ENCODE peak calls at places on chromosome 1, in ten cellular contexts. R, Q, M, F, E, A, D, B, J and L are unnamed samples.

GRCh38 chr1:77283701-77284425 is 2.0 kb downstream of the AK5 start:
- DNase-seq in R (no peak), Q (no peak), M (no peak), F (peak; percentile 12), E (no peak), A (no peak), D (no peak), B (no peak), J (no peak), L (peak; percentile 10)

GRCh38 chr1:163104405-163105099 is 35.4 kb downstream of the RGS4 start:
- DNase-seq in R (no peak), Q (no peak), M (no peak), F (no peak), E (no peak), A (no peak), D (no peak), B (no peak), J (no peak), L (no peak)

GRCh38 chr1:160061376-160062100 is 8.4 kb downstream of the KCNJ10 start:
- DNase-seq in R (peak; percentile 70), Q (no peak), M (no peak), F (no peak), E (no peak), A (no peak), D (no peak), B (peak; percentile 23), J (no peak), L (no peak)

GRCh38 chr1:54976747-54977146 is 3.7 kb upstream of the TMEM61 start:
- DNase-seq in R (no peak), Q (no peak), M (no peak), F (no peak), E (no peak), A (no peak), D (no peak), B (no peak), J (no peak), L (no peak)

GRCh38 chr1:240385551-240385950 is 226.4 kb downstream of the GREM2 start:
- DNase-seq in R (no peak), Q (no peak), M (no peak), F (no peak), E (no peak), A (no peak), D (no peak), B (no peak), J (no peak), L (no peak)

GRCh38 chr1:23376890-23377811 is 7.5 kb upstream of the ZNF436 start:
- DNase-seq in R (peak; percentile 67), Q (peak; percentile 88), M (peak; percentile 48), F (peak; percentile 67), E (peak; percentile 54), A (no peak), D (no peak), B (peak; percentile 46), J (no peak), L (no peak)

GRCh38 chr1:25896266-25896665 is 10.0 kb downstream of the STMN1 start:
- DNase-seq in R (no peak), Q (peak; percentile 51), M (no peak), F (peak; percentile 47), E (no peak), A (no peak), D (no peak), B (no peak), J (no peak), L (no peak)

GRCh38 chr1:86207323-86207722 is 50.8 kb upstream of the COL24A1 start:
- DNase-seq in R (no peak), Q (no peak), M (no peak), F (peak; percentile 8), E (no peak), A (no peak), D (no peak), B (no peak), J (no peak), L (no peak)

GRCh38 chr1:1155258-1155657 is 18.4 kb upstream of the TTLL10 start:
- DNase-seq in R (no peak), Q (no peak), M (no peak), F (no peak), E (no peak), A (no peak), D (no peak), B (no peak), J (no peak), L (no peak)

GRCh38 chr1:163528710-163529348 is 207.1 kb downstream of the NUF2 start:
- DNase-seq in R (no peak), Q (no peak), M (peak; percentile 16), F (peak; percentile 48), E (peak; percentile 13), A (no peak), D (no peak), B (peak; percentile 37), J (peak; percentile 21), L (no peak)

DNA sequence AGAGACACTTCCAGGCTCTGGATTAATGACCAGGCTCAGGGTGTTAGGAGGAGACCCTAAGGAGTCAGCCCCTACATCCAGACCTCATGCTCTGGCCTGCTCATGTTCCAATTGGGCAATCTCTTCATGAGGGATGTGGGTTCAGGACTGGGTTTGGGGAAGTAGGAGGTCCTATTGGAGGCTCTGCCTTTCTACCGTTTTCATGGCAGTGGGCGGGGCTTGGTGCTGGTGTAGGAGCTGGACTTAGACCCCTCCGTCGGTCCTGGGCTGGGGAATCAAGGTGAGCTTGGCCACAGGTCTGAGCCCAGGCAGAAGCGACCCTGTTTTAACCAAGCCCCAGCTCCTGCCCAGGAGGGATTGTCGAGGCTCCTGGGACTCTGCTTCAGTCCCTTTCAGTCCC is 123.4 kb downstream of the PRDM16 start:
- DNase-seq in R (no peak), Q (no peak), M (peak; percentile 34), F (no peak), E (no peak), A (no peak), D (no peak), B (no peak), J (no peak), L (no peak)
- TF ChIP-seq POLR2AphosphoS5 in R (no peak), Q (no peak), M (no peak), F (no peak), E (no peak), A (no peak), D (no peak), B (no peak), J (no peak), L (no peak)

DNA sequence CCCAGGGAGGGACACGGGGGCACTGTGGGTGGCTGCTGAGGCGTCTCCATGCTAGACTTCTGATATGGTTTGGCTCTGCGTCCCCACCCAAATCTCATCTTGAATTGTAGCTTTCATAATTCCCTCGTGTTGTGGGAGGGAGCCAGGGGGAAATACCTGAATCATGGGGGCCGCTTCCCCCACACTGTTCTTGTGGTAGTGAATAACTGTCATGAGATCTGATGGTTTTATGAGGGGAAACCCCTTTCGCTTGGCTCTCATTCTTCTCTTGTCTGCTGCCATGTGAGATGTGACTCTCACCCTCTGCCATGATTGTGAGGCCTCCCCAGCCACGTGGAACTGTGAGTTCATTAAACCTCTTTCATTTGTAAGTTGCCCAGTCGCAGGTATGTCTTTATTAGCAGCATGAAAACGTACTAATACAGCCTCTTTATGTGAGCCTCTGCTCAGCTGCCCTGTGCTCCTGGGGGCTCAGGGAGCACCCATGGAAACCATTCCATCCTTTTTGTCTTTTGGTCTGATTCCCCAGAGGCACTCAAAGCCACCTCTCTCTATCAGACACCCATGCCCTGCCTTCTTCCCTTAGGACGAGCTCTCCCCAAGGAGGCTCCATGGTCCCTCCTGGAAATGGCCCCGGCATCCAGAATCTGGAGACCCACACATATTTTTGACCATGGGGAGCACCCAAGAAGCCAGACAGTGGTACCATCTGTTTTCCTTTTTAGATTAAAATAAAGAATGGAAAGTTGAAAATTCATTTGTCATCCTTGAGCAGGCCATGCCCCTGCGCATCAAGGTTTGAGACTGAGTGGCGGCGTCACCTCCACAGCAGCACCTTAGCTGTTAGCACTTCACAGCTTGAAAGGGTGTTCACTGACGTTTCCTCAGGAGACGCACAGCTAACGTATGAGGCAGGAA is 65.9 kb upstream of the FAM20B start:
- DNase-seq in R (no peak), Q (no peak), M (no peak), F (no peak), E (no peak), A (no peak), D (no peak), B (no peak), J (peak; percentile 3), L (no peak)
- H3K4me3 ChIP-seq in R (no peak overlapping the region), Q (no peak overlapping the region), M (no peak overlapping the region), F (no peak overlapping the region), E (no peak overlapping the region), A (no peak overlapping the region), D (no peak overlapping the region), B (no peak overlapping the region), J (no peak overlapping the region), L (no peak overlapping the region)

GRCh38 chr1:109142248-109142647 is 28.3 kb downstream of the ELAPOR1 start:
- DNase-seq in R (no peak), Q (no peak), M (no peak), F (no peak), E (no peak), A (no peak), D (no peak), B (no peak), J (no peak), L (no peak)
- H3K27ac ChIP-seq in R (no peak overlapping the region), Q (no peak overlapping the region), M (no peak overlapping the region), F (no peak overlapping the region), E (no peak overlapping the region), A (no peak overlapping the region), D (no peak overlapping the region), B (no peak overlapping the region), J (no peak overlapping the region), L (no peak overlapping the region)

GRCh38 chr1:234620786-234621468 is 10.9 kb upstream of the IRF2BP2 start:
- DNase-seq in R (no peak), Q (no peak), M (no peak), F (no peak), E (no peak), A (no peak), D (no peak), B (no peak), J (no peak), L (no peak)

GRCh38 chr1:234619794-234620247 is 9.8 kb upstream of the IRF2BP2 start:
- DNase-seq in R (no peak), Q (no peak), M (no peak), F (no peak), E (no peak), A (no peak), D (no peak), B (no peak), J (no peak), L (no peak)

GRCh38 chr1:234621657-234622335 is 11.8 kb upstream of the IRF2BP2 start:
- DNase-seq in R (no peak), Q (no peak), M (no peak), F (no peak), E (no peak), A (no peak), D (no peak), B (no peak), J (no peak), L (no peak)

GRCh38 chr1:234619071-234619480 is 9.1 kb upstream of the IRF2BP2 start:
- DNase-seq in R (no peak), Q (no peak), M (no peak), F (peak; percentile 47), E (no peak), A (no peak), D (no peak), B (no peak), J (no peak), L (no peak)

DNA sequence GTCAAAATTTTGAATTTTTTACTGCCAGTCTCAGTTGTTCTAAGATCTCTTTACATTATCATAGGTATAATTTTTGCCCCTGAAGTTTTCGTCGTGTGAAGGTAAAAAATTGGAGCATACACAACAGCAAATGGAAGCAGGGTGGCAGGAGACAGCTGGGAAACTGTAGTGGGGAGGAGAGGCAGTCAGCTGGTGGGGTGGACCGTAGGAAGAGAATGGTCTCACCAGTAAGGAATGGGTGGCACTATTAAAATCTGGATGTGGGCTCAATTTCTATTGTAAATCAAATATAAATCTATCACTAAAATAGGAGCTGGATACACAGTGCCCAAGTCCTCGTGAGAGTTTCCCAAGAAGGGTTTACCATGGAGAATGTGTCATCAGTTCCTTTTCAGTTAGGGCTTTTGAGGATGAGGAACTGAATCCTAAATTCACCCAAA is 10.3 kb upstream of the IRF2BP2 start:
- DNase-seq in R (no peak), Q (no peak), M (no peak), F (no peak), E (no peak), A (no peak), D (no peak), B (no peak), J (no peak), L (no peak)
- TF ChIP-seq POLR2AphosphoS5 in R (no peak), Q (no peak), M (no peak), F (no peak), E (no peak), A (no peak), D (no peak), B (no peak), J (no peak), L (no peak)